ENCODE peak calls at places on chromosomes 7 and 10, in five cellular contexts. B, U, S, I and P are unnamed samples. For H3K4me1, the result is how much of the 10 kb centered on the place peaks cover.

GRCh38 chr7:93044147-93044810 is 73.5 kb downstream of the SAMD9 start:
- DNase-seq in B (no peak), U (no peak), S (no peak), I (no peak), P (no peak)

GRCh38 chr7:128006550-128007292 is 24.5 kb downstream of the LRRC4 start:
- DNase-seq in B (no peak), U (no peak), S (no peak), I (no peak), P (no peak)

GRCh38 chr10:22849077-22849810 is 78.6 kb upstream of the ARMC3 start:
- DNase-seq in B (peak), U (no peak), S (peak), I (peak), P (peak)

GRCh38 chr7:152897401-152897800 is 137.8 kb downstream of the ACTR3B start:
- DNase-seq in B (no peak), U (no peak), S (no peak), I (no peak), P (no peak)

GRCh38 chr10:72221278-72221677 is 5.2 kb upstream of the ASCC1 start:
- DNase-seq in B (no peak), U (no peak), S (no peak), I (no peak), P (no peak)

GRCh38 chr7:120332433-120332832 is 59.5 kb downstream of the KCND2 start:
- DNase-seq in B (no peak), U (no peak), S (no peak), I (no peak), P (no peak)

GRCh38 chr7:101386558-101387199 is 24.0 kb downstream of the COL26A1 start:
- DNase-seq in B (no peak), U (no peak), S (no peak), I (peak), P (no peak)

GRCh38 chr7:4299431-4299830 is 382.7 kb upstream of the FOXK1 start:
- DNase-seq in B (no peak), U (no peak), S (no peak), I (no peak), P (no peak)

GRCh38 chr7:39732837-39733804 is 109.7 kb downstream of the RALA start:
- DNase-seq in B (peak), U (peak), S (peak), I (peak), P (peak)

GRCh38 chr7:39240864-39241263 is 263.2 kb downstream of the POU6F2 start:
- DNase-seq in B (no peak), U (no peak), S (no peak), I (no peak), P (no peak)

GRCh38 chr10:102150970-102151773 is 1.0 kb upstream of the NOLC1 start:
- DNase-seq in B (no peak), U (no peak), S (no peak), I (no peak), P (no peak)

GRCh38 chr10:77581738-77582137 is 55.9 kb downstream of the KCNMA1 start:
- DNase-seq in B (no peak), U (no peak), S (no peak), I (no peak), P (no peak)

GRCh38 chr10:79243211-79244067 is 103.8 kb upstream of the PPIF start:
- DNase-seq in B (peak), U (peak), S (no peak), I (no peak), P (peak)

GRCh38 chr10:77564781-77565589 is 72.6 kb downstream of the KCNMA1 start:
- DNase-seq in B (no peak), U (no peak), S (no peak), I (no peak), P (no peak)

GRCh38 chr10:77160679-77161078 is 476.9 kb downstream of the KCNMA1 start:
- DNase-seq in B (no peak), U (no peak), S (no peak), I (no peak), P (peak)

GRCh38 chr7:158082761-158083160 is 504.9 kb downstream of the PTPRN2 start:
- DNase-seq in B (no peak), U (no peak), S (no peak), I (no peak), P (no peak)

GRCh38 chr10:60818134-60818770 is 40.0 kb downstream of the CDK1 start:
- DNase-seq in B (no peak), U (no peak), S (no peak), I (no peak), P (no peak)

GRCh38 chr10:11106621-11107374 is 89.1 kb downstream of the CELF2 start:
- DNase-seq in B (no peak), U (no peak), S (no peak), I (no peak), P (no peak)

GRCh38 chr10:11108356-11108755 is 90.7 kb downstream of the CELF2 start:
- DNase-seq in B (no peak), U (no peak), S (no peak), I (no peak), P (no peak)

GRCh38 chr10:11107953-11108352 is 90.3 kb downstream of the CELF2 start:
- DNase-seq in B (no peak), U (no peak), S (no peak), I (no peak), P (no peak)

GRCh38 chr10:11104772-11105675 is 87.4 kb downstream of the CELF2 start:
- DNase-seq in B (no peak), U (no peak), S (no peak), I (no peak), P (no peak)

DNA sequence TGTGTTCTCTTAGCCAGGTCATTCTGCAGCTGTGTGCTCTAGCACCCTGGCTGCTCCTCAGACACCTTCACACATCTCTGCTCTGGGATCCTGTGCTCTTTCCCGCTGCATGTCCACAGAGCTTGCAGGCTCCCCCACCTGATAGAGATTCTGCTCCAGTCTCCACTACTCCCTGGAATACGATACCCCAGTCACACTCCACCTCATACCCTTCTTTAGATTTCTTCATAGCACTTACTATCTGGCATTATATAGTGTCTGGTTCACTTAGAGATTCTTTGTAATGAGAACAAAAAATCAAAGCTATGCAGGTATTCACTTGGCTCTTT is 88.0 kb downstream of the CELF2 start:
- DNase-seq in B (no peak), U (no peak), S (no peak), I (no peak), P (no peak)
- H3K4me1 ChIP-seq in B (under half), U (under half), S (half or more), I (under half), P (under half)

GRCh38 chr7:17680026-17680425 is 260.3 kb downstream of the SNX13 start:
- DNase-seq in B (peak), U (no peak), S (no peak), I (peak), P (peak)
- H3K4me1 ChIP-seq in B (under half), U (under half), S (under half), I (under half), P (under half)

GRCh38 chr7:43449577-43449976 is 133.3 kb upstream of the STK17A start:
- DNase-seq in B (no peak), U (no peak), S (no peak), I (no peak), P (no peak)

GRCh38 chr7:43441217-43441616 is 141.7 kb upstream of the STK17A start:
- DNase-seq in B (no peak), U (no peak), S (no peak), I (no peak), P (no peak)

GRCh38 chr7:43439631-43440401 is 143.1 kb upstream of the STK17A start:
- DNase-seq in B (no peak), U (peak), S (no peak), I (no peak), P (peak)

GRCh38 chr7:43443380-43443779 is 139.5 kb upstream of the STK17A start:
- DNase-seq in B (no peak), U (no peak), S (no peak), I (no peak), P (no peak)

DNA sequence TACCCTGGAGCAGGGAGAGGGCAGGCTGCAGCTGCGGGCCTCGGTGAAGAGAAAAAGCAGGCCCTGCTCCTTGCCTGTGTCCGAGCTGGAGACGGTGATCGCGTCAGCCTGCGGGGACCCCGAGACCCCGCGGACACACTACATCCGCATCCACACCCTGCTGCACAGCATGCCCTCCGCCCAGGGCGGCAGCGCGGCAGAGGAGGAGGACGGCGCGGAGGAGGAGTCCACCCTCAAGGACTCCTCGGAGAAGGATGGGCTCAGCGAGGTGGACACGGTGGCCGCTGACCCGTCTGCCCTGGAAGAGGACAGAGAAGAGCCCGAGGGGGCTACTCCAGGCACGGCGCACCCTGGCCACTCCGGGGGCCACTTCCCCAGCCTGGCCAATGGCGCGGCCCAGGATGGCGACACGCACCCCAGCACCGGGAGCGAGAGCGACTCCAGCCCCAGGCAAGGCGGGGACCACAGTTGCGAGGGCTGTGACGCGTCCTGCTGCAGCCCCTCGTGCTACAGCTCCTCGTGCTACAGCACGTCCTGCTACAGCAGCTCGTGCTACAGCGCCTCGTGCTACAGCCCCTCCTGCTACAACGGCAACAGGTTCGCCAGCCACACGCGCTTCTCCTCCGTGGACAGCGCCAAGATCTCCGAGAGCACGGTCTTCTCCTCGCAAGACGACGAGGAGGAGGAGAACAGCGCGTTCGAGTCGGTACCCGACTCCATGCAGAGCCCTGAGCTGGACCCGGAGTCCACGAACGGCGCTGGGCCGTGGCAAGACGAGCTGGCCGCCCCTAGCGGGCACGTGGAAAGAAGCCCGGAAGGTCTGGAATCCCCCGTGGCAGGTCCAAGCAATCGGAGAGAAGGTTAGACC is 138.0 kb upstream of the STK17A start:
- DNase-seq in B (no peak), U (no peak), S (no peak), I (no peak), P (no peak)
- H3K4me1 ChIP-seq in B (under half), U (under half), S (under half), I (under half), P (under half)

DNA sequence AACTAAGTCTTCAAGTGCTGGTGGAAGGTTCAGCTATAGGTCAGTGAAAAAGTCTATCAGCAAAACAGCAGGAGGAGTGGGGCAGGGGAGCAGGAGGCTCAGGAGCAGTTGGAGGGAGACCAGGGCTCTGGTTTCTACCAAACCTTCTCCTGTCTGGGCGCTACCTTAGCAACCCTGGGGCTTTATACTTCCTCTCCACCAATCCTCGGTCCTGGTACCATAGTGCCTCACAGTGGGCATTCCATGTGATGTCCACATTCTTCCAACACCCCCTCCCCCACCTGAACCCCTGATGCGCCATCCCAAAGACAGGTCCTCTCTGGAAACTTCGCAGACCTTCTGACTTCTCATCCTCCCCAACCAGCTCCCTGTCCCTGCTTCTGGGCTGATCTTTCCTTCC is 25.3 kb upstream of the ACSM6 start:
- DNase-seq in B (no peak), U (no peak), S (no peak), I (no peak), P (no peak)
- H3K4me1 ChIP-seq in B (under half), U (under half), S (under half), I (under half), P (under half)

DNA sequence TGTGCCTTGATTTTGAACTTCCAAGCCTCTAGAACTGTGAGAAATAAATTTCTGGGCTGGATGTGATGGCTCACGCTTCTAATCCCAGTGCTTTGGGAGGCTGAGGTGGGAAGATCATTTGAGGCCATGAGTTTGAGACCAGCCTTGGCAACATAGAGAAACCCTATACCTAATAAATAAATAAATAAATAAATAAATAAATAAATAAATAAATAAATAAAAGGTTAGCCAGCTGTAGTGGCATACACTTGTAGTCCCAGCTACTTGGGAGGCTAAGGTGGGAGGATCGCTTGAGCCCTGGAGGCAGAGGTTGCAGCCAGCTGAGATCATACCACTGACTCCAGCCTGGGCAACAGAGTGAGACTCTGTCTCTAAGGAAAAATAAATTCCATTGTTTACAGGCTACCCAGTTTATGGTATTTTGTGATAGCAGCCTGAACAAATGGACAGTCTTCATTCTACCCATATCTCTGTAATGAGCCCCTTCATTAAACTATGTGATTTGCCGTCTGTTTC is 67.7 kb downstream of the STEAP1B start:
- DNase-seq in B (no peak), U (no peak), S (no peak), I (no peak), P (no peak)
- H3K4me1 ChIP-seq in B (under half), U (under half), S (under half), I (under half), P (under half)

DNA sequence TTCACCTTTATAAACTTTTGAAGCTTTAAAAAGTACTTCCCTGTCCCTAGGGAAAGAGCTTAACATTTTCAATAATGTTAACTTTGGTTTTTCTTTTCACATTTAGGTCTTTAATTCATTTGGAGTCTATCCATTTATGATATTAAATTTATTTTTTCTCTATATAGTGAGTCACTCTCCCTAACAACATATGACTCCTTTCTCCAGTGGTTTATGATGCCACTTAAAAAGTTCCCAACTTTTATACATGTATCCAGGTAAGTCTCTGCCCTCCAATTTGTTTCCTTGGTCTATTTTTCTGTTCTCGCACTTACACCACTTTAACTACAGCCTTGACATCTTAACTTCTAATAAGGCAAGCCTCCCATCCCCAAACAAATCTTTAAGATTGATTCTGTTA is 3.5 kb downstream of the CACUL1 start:
- DNase-seq in B (no peak), U (no peak), S (no peak), I (no peak), P (no peak)
- H3K4me1 ChIP-seq in B (half or more), U (half or more), S (half or more), I (under half), P (under half)

DNA sequence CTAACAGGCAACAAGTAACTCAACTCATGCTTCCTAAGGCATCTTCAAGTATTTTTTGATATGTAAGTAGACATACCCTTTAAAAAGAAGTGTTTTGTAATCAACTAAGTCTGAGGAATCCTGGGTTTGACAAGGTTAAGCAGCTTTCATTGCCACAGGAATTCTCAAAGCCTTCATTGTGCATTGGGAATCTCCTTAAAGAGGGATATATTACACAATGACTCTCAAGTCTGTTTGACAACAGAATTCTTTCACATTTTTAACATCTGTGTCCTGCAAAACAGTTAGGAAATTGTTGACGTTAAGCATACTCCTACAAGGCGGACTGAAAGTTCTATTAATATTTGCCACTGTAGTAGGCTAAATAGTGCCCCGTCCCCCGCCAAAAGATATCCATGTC is 71.4 kb downstream of the SGMS1 start:
- DNase-seq in B (no peak), U (no peak), S (no peak), I (no peak), P (no peak)
- H3K4me1 ChIP-seq in B (half or more), U (under half), S (half or more), I (half or more), P (under half)